ENCODE peak calls at places on chromosomes 16 and 17, in four cellular contexts. One of them, this sample, is unnamed.

GRCh38 chr16:87860553-87861299 is 8.6 kb downstream of the SLC7A5 start:
- DNase-seq in tibial artery: no peak
- DNase-seq in thyroid gland: no peak
- DNase-seq in ovary: peak; percentile 47
- DNase-seq in this sample: no peak

GRCh38 chr16:67155305-67156145 is 4.2 kb downstream of the TRADD start:
- DNase-seq in ovary: peak; percentile 89
- DNase-seq in tibial artery: peak; percentile 83
- DNase-seq in thyroid gland: peak; percentile 79
- DNase-seq in this sample: peak; percentile 97

GRCh38 chr17:57662644-57663308 is 82.3 kb downstream of the CCDC182 start:
- DNase-seq in thyroid gland: peak; percentile 92
- DNase-seq in tibial artery: peak; percentile 96
- DNase-seq in ovary: peak; percentile 97
- DNase-seq in this sample: peak; percentile 93

GRCh38 chr16:87344931-87345631 is 27.9 kb upstream of the C16orf95 start:
- DNase-seq in thyroid gland: peak; percentile 78
- DNase-seq in tibial artery: no peak
- DNase-seq in ovary: no peak
- DNase-seq in this sample: peak; percentile 63

GRCh38 chr17:12709063-12709462 is 43.4 kb downstream of the MYOCD start:
- DNase-seq in thyroid gland: no peak
- DNase-seq in tibial artery: no peak
- DNase-seq in ovary: no peak
- DNase-seq in this sample: no peak

GRCh38 chr16:89375021-89375420 is 115.3 kb downstream of the ANKRD11 start:
- DNase-seq in ovary: no peak
- DNase-seq in tibial artery: no peak
- DNase-seq in thyroid gland: no peak
- DNase-seq in this sample: no peak

GRCh38 chr16:87367556-87367955 is 16.0 kb downstream of the FBXO31 start:
- DNase-seq in tibial artery: no peak
- DNase-seq in thyroid gland: no peak
- DNase-seq in ovary: no peak
- DNase-seq in this sample: no peak

GRCh38 chr17:10614536-10615155 is 42.5 kb downstream of the MYH3 start:
- DNase-seq in ovary: peak; percentile 46
- DNase-seq in tibial artery: no peak
- DNase-seq in thyroid gland: peak; percentile 42
- DNase-seq in this sample: no peak

GRCh38 chr17:233473-233941 is 52.1 kb upstream of the DOC2B start:
- DNase-seq in ovary: peak; percentile 24
- DNase-seq in thyroid gland: no peak
- DNase-seq in tibial artery: peak; percentile 60
- DNase-seq in this sample: no peak

GRCh38 chr16:30186782-30187555 is 3.6 kb downstream of the CORO1A start:
- DNase-seq in thyroid gland: peak; percentile 58
- DNase-seq in tibial artery: peak; percentile 75
- DNase-seq in ovary: peak; percentile 71
- DNase-seq in this sample: peak; percentile 75

GRCh38 chr16:79758615-79759346 is 158.2 kb upstream of the MAF start:
- DNase-seq in thyroid gland: no peak
- DNase-seq in ovary: no peak
- DNase-seq in tibial artery: no peak
- DNase-seq in this sample: no peak

GRCh38 chr16:11667824-11668589 is at the start of gene SNN:
- DNase-seq in ovary: peak; percentile 93
- DNase-seq in thyroid gland: peak; percentile 88
- DNase-seq in tibial artery: peak; percentile 93
- DNase-seq in this sample: peak; percentile 96

DNA sequence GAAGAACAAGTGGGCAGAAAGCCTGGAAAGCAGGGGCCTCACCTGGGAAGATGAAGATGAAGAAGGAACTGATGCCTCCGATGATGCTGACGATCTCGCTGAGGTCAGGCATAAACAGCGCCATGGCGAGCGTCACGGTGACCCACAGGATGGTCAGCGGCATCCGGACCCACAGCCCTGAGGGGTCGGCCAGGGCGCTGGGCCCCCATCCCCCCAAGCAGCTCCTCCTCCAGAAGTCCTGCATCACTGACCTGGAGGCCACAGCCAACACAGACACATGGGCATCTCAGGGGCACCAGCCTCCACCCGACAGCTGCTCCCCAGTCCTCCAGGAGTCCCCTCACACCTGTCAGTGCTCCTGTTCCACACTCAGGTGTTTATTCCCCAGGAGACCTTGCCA is 26.1 kb downstream of the SLC38A8 start:
- DNase-seq in ovary: no peak
- DNase-seq in thyroid gland: no peak
- DNase-seq in tibial artery: no peak
- DNase-seq in this sample: no peak
- H3K9me3 ChIP-seq in ovary: no peaks in the 10 kb centered on the region
- H3K9me3 ChIP-seq in thyroid gland: no peaks in the 10 kb centered on the region
- H3K9me3 ChIP-seq in tibial artery: no peaks in the 10 kb centered on the region
- H3K9me3 ChIP-seq in this sample: no peaks in the 10 kb centered on the region

GRCh38 chr16:21302454-21302853 is 24.4 kb upstream of the CRYM start:
- DNase-seq in tibial artery: no peak
- DNase-seq in ovary: no peak
- DNase-seq in thyroid gland: no peak
- DNase-seq in this sample: no peak
- H3K4me3 ChIP-seq in tibial artery: no peak overlapping the region
- H3K4me3 ChIP-seq in ovary: no peak overlapping the region
- H3K4me3 ChIP-seq in thyroid gland: no peak overlapping the region
- H3K4me3 ChIP-seq in this sample: peak overlapping the region; percentile 70

DNA sequence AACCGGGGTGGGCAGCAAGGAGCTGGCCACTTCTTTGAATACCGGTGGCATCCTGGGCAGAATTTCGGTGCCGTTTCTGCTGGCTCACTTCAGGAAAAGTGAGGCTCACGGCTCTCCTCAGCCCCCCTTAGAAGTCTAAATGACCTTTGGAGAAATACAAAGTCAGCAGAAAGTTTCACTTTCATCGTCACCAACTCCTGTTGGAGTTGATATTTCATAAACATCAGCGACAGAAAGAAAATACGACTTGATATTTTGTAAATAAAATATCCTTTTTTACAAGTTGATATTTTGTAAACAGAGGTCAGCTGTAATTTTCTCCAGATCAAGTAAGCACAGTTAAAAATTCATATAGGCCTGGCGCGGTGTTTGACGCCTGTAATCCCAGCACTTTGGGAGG is 781 bp downstream of the ZNF75A start:
- DNase-seq in thyroid gland: no peak
- DNase-seq in tibial artery: no peak
- DNase-seq in ovary: no peak
- DNase-seq in this sample: no peak
- H3K9me3 ChIP-seq in thyroid gland: no peaks in the 10 kb centered on the region
- H3K9me3 ChIP-seq in tibial artery: no peaks in the 10 kb centered on the region
- H3K9me3 ChIP-seq in ovary: no peaks in the 10 kb centered on the region
- H3K9me3 ChIP-seq in this sample: peaks cover 4% of the 10 kb centered on the region

GRCh38 chr17:50166518-50167181 is 845 bp downstream of the SGCA start:
- DNase-seq in thyroid gland: no peak
- DNase-seq in ovary: no peak
- DNase-seq in tibial artery: no peak
- DNase-seq in this sample: peak; percentile 10
- H3K4me3 ChIP-seq in thyroid gland: no peak overlapping the region
- H3K4me3 ChIP-seq in ovary: no peak overlapping the region
- H3K4me3 ChIP-seq in tibial artery: peak overlapping the region; percentile 60
- H3K4me3 ChIP-seq in this sample: no peak overlapping the region

GRCh38 chr17:59815965-59816364 is 76.8 kb downstream of the TUBD1 start:
- DNase-seq in thyroid gland: no peak
- DNase-seq in ovary: no peak
- DNase-seq in tibial artery: no peak
- DNase-seq in this sample: no peak
- H3K9me3 ChIP-seq in thyroid gland: no peaks in the 10 kb centered on the region
- H3K9me3 ChIP-seq in ovary: no peaks in the 10 kb centered on the region
- H3K9me3 ChIP-seq in tibial artery: no peaks in the 10 kb centered on the region
- H3K9me3 ChIP-seq in this sample: no peaks in the 10 kb centered on the region

DNA sequence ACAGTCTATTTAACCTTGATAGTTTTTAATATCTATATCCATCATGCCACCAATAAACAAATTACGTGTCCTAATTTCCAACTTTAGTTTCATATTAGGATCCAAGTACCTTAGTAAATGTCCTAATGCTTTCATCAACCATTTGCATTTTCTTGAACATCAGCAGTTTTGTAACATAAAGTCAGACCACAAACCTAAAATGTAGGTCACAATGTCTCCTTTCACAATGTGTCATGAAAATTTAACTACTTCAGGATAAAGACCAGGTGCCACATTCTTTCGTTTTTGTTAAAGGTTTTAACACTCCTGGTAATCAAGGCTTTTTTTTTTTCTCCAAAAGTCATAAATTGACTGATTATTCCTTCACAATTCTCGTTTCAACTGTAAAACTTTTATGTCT is 310.7 kb upstream of the PMFBP1 start:
- DNase-seq in thyroid gland: no peak
- DNase-seq in tibial artery: no peak
- DNase-seq in ovary: no peak
- DNase-seq in this sample: no peak
- H3K4me3 ChIP-seq in thyroid gland: no peak overlapping the region
- H3K4me3 ChIP-seq in tibial artery: no peak overlapping the region
- H3K4me3 ChIP-seq in ovary: no peak overlapping the region
- H3K4me3 ChIP-seq in this sample: no peak overlapping the region

GRCh38 chr17:83202002-83203000 is 122.9 kb downstream of the METRNL start:
- DNase-seq in tibial artery: peak; percentile 66
- DNase-seq in ovary: peak; percentile 23
- DNase-seq in thyroid gland: peak; percentile 2
- DNase-seq in this sample: peak; percentile 30

GRCh38 chr17:83201206-83202001 is 122.0 kb downstream of the METRNL start:
- DNase-seq in ovary: peak; percentile 30
- DNase-seq in tibial artery: peak; percentile 66
- DNase-seq in thyroid gland: peak; percentile 0
- DNase-seq in this sample: peak; percentile 22

GRCh38 chr17:83203073-83203471 is 123.7 kb downstream of the METRNL start:
- DNase-seq in tibial artery: peak; percentile 92
- DNase-seq in ovary: peak; percentile 24
- DNase-seq in thyroid gland: peak; percentile 34
- DNase-seq in this sample: peak; percentile 82

GRCh38 chr17:83203472-83204221 is 124.2 kb downstream of the METRNL start:
- DNase-seq in tibial artery: peak; percentile 79
- DNase-seq in ovary: peak; percentile 34
- DNase-seq in thyroid gland: peak; percentile 2
- DNase-seq in this sample: peak; percentile 40

DNA sequence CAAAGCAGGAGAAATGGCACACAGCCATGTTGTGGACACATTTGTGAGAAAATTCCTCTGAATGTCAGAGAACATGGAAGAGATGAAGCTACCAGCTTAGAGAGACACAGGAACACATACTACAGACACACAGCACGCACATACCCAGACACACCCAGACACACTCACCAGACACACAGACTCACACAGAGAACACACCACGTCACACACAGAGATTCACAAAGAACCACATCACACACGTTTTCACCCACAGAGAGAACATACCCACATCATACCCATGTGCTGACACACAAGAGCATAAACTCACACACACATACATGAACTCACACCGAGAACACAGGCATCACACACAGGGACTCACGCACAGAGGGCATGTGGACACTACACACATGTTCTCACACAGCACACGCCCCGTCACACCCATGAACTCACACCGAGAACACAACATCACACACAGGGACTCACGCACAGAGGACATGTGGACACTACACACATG is 124.9 kb downstream of the METRNL start:
- DNase-seq in ovary: no peak
- DNase-seq in thyroid gland: peak; percentile 0
- DNase-seq in tibial artery: no peak
- DNase-seq in this sample: no peak
- H3K9me3 ChIP-seq in ovary: no peaks in the 10 kb centered on the region
- H3K9me3 ChIP-seq in thyroid gland: no peaks in the 10 kb centered on the region
- H3K9me3 ChIP-seq in tibial artery: no peaks in the 10 kb centered on the region
- H3K9me3 ChIP-seq in this sample: no peaks in the 10 kb centered on the region

GRCh38 chr16:68469728-68470460 is 21.6 kb upstream of the SMPD3 start:
- DNase-seq in ovary: no peak
- DNase-seq in tibial artery: no peak
- DNase-seq in thyroid gland: no peak
- DNase-seq in this sample: no peak
- H3K4me3 ChIP-seq in ovary: no peak overlapping the region
- H3K4me3 ChIP-seq in tibial artery: peak overlapping the region; percentile 20
- H3K4me3 ChIP-seq in thyroid gland: no peak overlapping the region
- H3K4me3 ChIP-seq in this sample: peak overlapping the region; percentile 20